ENCODE peak calls at places on chromosomes 11 and 22, in nine cellular contexts. Z is LoVo; X is kidney glomerular epithelial cell; U is HT-29; K is anterior cingulate cortex; S is T-helper 2 cell; Q is stimulated activated CD8-positive, alpha-beta memory T cell treated with anti-CD3 and anti-CD28 coated beads, Interleukin-4, amount 100 ng/mL, for 1 hour; B is NCI-H1930; J is germinal center. G is an unnamed sample.

GRCh38 chr22:24894220-24894975 is 52.1 kb downstream of the LHFPL7 start:
- DNase-seq in K (no peak), Q (no peak), B (no peak), U (peak), J (no peak), S (no peak), X (peak), Z (peak), G (peak)

GRCh38 chr22:32584650-32585049 is 110.0 kb downstream of the FBXO7 start:
- DNase-seq in S (no peak), Z (no peak), X (no peak), U (no peak), B (no peak), J (no peak), K (no peak), Q (no peak), G (no peak)

GRCh38 chr11:88292156-88292844 is 45.2 kb downstream of the CTSC start:
- DNase-seq in K (no peak), X (peak), U (peak), S (no peak), Q (no peak), J (no peak), B (no peak), Z (peak), G (no peak)

GRCh38 chr11:120798854-120799253 is 225.0 kb upstream of the TBCEL start:
- DNase-seq in J (no peak), K (no peak), Q (no peak), U (no peak), S (no peak), X (no peak), B (no peak), Z (no peak), G (no peak)

GRCh38 chr11:64039012-64039665 is 3.4 kb downstream of the FLRT1 start:
- DNase-seq in S (no peak), B (no peak), Z (no peak), X (no peak), U (no peak), K (no peak), Q (no peak), J (no peak), G (no peak)

GRCh38 chr11:86446163-86446923 is 71.7 kb downstream of the CCDC81 start:
- DNase-seq in Z (no peak), U (no peak), K (no peak), Q (no peak), X (no peak), J (no peak), B (no peak), S (no peak), G (no peak)

GRCh38 chr22:43812890-43813289 is 785 bp upstream of the EFCAB6 start:
- DNase-seq in Z (no peak), K (no peak), Q (no peak), S (no peak), U (no peak), B (no peak), X (no peak), J (no peak), G (no peak)

GRCh38 chr22:29206372-29207230 is 905 bp downstream of the EMID1 start:
- DNase-seq in Z (no peak), U (no peak), X (no peak), S (no peak), K (no peak), B (no peak), Q (no peak), J (no peak), G (no peak)

GRCh38 chr22:27531782-27532530 is 269.6 kb downstream of the MN1 start:
- DNase-seq in S (no peak), Z (no peak), X (peak), J (no peak), K (no peak), U (no peak), Q (no peak), B (no peak), G (peak)

GRCh38 chr22:34390400-34390799 is 470.1 kb upstream of the LARGE1 start:
- DNase-seq in J (no peak), Z (no peak), K (no peak), U (no peak), Q (no peak), X (no peak), S (no peak), B (no peak), G (no peak)